ENCODE peak calls at places on chromosomes 13 and 19, in nine cellular contexts. F is CD4-positive, alpha-beta T cell; A is pancreas; R is upper lobe of right lung; X is IMR-90; O is breast epithelium; D is GM23248; Z is right cardiac atrium; T is astrocyte. M is an unnamed sample. For H3K9me3, the result is how much of the 10 kb centered on the place peaks cover.

GRCh38 chr19:32164384-32164992 is 180.9 kb upstream of the ZNF507 start:
- DNase-seq in F (no peak), A (no peak), R (no peak), X (no peak), O (no peak), D (no peak), Z (no peak), T (no peak), M (no peak)

GRCh38 chr19:38514812-38515633 is 81.5 kb downstream of the RYR1 start:
- DNase-seq in F (peak), A (peak), R (peak), X (peak), O (no peak), D (peak), Z (peak), T (peak), M (peak)

GRCh38 chr13:114173753-114174152 is 5.3 kb upstream of the CFAP97D2 start:
- DNase-seq in F (no peak), A (no peak), R (no peak), X (peak), O (no peak), D (peak), Z (no peak), T (no peak), M (peak)

GRCh38 chr19:46372901-46373572 is 26.1 kb downstream of the PPP5C start:
- DNase-seq in F (no peak), A (peak), R (peak), X (no peak), O (peak), D (peak), Z (no peak), T (peak), M (no peak)

GRCh38 chr13:29465741-29466293 is 129.7 kb downstream of the SLC7A1 start:
- DNase-seq in F (no peak), A (peak), R (no peak), X (peak), O (no peak), D (peak), Z (peak), T (peak), M (peak)

GRCh38 chr19:39325778-39326680 is 5.4 kb upstream of the LRFN1 start:
- DNase-seq in F (no peak), A (no peak), R (no peak), X (peak), O (no peak), D (peak), Z (no peak), T (no peak), M (no peak)

GRCh38 chr13:73075546-73075945 is 16.7 kb downstream of the KLF5 start:
- DNase-seq in F (no peak), A (no peak), R (no peak), X (no peak), O (no peak), D (no peak), Z (no peak), T (no peak), M (no peak)

GRCh38 chr13:113216165-113217056 is 7.0 kb downstream of the CUL4A start:
- DNase-seq in F (no peak), A (no peak), R (peak), X (peak), O (no peak), D (peak), Z (peak), T (peak), M (no peak)

GRCh38 chr13:105773241-105773640 is 762.2 kb downstream of the EFNB2 start:
- DNase-seq in F (no peak), A (no peak), R (no peak), X (no peak), O (no peak), D (no peak), Z (no peak), T (no peak), M (no peak)

GRCh38 chr19:39303373-39304184 is 7.4 kb downstream of the IFNL1 start:
- DNase-seq in F (no peak), A (no peak), R (no peak), X (no peak), O (no peak), D (no peak), Z (no peak), T (no peak), M (no peak)

GRCh38 chr19:4712771-4713170 is 10.9 kb downstream of the DPP9 start:
- DNase-seq in F (no peak), A (no peak), R (no peak), X (no peak), O (no peak), D (no peak), Z (peak), T (no peak), M (no peak)
- H3K27ac ChIP-seq in F (no peak), A (no peak), R (peak), X (peak), O (peak), D (peak), Z (peak), T (peak), M (no peak)

GRCh38 chr19:51293571-51294210 is 17.8 kb upstream of the IGLON5 start:
- DNase-seq in F (no peak), A (no peak), R (no peak), X (no peak), O (no peak), D (no peak), Z (no peak), T (no peak), M (no peak)

GRCh38 chr19:51294211-51294976 is 17.1 kb upstream of the IGLON5 start:
- DNase-seq in F (no peak), A (no peak), R (no peak), X (no peak), O (no peak), D (no peak), Z (no peak), T (no peak), M (no peak)

GRCh38 chr19:51292971-51293370 is 18.5 kb upstream of the IGLON5 start:
- DNase-seq in F (no peak), A (no peak), R (no peak), X (no peak), O (no peak), D (no peak), Z (no peak), T (no peak), M (no peak)

GRCh38 chr19:51294977-51295375 is 16.5 kb upstream of the IGLON5 start:
- DNase-seq in F (no peak), A (no peak), R (no peak), X (no peak), O (no peak), D (no peak), Z (no peak), T (no peak), M (no peak)

DNA sequence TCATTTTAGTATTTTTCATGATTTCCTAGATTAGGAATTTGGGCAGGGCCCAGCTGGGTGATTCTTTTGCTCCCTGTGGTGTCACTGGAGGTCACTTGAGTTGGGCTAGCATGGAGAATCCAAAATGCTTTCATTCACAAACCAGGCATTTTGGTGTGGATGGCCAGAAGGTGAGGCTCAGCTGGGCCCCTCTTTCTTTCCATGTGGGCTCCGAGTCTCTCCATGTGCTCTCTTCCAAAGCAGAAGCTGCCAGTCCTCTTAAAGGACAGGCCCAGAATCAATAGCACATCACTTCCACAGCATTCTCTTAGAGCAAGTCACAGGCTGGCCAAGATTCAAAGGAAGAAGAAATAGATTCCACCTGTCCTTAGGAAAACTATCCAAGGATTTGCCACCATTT is 21.8 kb upstream of the IGLON5 start:
- DNase-seq in F (no peak), A (no peak), R (no peak), X (no peak), O (no peak), D (no peak), Z (no peak), T (no peak), M (no peak)
- H3K9me3 ChIP-seq in F (under half), A (under half), R (under half), X (under half), O (under half), D (under half), Z (under half), T (under half), M (under half)

GRCh38 chr13:26024558-26024957 is 27.3 kb downstream of the SHISA2 start:
- DNase-seq in F (no peak), A (no peak), R (no peak), X (no peak), O (no peak), D (no peak), Z (no peak), T (peak), M (no peak)

GRCh38 chr13:26025196-26025595 is 26.6 kb downstream of the SHISA2 start:
- DNase-seq in F (no peak), A (no peak), R (no peak), X (no peak), O (no peak), D (no peak), Z (no peak), T (no peak), M (no peak)

GRCh38 chr13:26026211-26026610 is 25.6 kb downstream of the SHISA2 start:
- DNase-seq in F (no peak), A (no peak), R (no peak), X (no peak), O (no peak), D (no peak), Z (no peak), T (no peak), M (no peak)

GRCh38 chr13:26022538-26023292 is 29.1 kb downstream of the SHISA2 start:
- DNase-seq in F (no peak), A (peak), R (peak), X (peak), O (peak), D (peak), Z (peak), T (peak), M (no peak)

DNA sequence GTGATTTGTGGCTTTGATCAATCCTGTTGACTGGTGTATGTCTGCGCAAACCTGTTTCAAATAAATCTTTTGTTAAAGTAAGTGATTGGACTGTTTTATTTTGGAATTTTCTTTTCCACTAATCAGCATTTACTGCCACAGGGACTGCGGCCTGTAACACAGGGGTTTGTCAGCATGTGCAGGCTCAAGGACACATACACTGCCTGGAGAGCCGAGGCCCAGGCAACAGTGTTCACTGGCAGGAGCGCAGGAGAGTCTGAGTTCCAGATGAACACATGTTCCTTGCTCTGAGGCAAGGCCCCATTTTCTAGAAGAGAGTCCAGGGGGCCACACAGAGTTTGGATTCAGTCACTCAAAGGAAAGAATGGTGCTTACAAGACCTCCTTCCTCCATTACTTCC is 26.0 kb downstream of the SHISA2 start:
- DNase-seq in F (no peak), A (no peak), R (no peak), X (no peak), O (no peak), D (no peak), Z (no peak), T (no peak), M (no peak)
- H3K27ac ChIP-seq in F (no peak), A (no peak), R (no peak), X (no peak), O (no peak), D (no peak), Z (no peak), T (no peak), M (no peak)

DNA sequence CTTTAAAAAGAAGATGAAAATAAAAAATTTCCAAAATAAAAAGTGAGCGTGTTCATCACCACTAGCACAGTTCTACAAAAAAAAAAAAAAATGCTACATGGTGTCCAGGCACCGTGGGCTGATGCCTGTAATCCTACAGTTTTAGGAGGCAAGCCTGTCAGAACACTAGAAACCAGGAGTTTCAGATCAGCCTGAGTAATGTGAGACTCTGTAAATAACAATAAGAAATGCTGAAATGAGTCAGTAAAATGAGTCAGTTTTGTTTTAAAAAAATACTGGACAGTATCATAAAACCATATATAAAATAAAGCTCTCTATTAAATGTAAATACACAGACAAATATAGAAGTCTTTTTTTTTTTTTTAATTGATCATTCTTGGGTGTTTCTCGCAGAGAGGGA is 30.0 kb downstream of the ZNF91 start:
- DNase-seq in F (no peak), A (no peak), R (no peak), X (no peak), O (no peak), D (no peak), Z (no peak), T (no peak), M (no peak)
- H3K9me3 ChIP-seq in F (half or more), A (under half), R (half or more), X (half or more), O (half or more), D (under half), Z (under half), T (under half), M (under half)

GRCh38 chr19:6269101-6269886 is 10.5 kb downstream of the MLLT1 start:
- DNase-seq in F (no peak), A (no peak), R (no peak), X (no peak), O (no peak), D (no peak), Z (no peak), T (no peak), M (no peak)
- H3K27ac ChIP-seq in F (no peak), A (no peak), R (peak), X (no peak), O (no peak), D (no peak), Z (no peak), T (no peak), M (no peak)

DNA sequence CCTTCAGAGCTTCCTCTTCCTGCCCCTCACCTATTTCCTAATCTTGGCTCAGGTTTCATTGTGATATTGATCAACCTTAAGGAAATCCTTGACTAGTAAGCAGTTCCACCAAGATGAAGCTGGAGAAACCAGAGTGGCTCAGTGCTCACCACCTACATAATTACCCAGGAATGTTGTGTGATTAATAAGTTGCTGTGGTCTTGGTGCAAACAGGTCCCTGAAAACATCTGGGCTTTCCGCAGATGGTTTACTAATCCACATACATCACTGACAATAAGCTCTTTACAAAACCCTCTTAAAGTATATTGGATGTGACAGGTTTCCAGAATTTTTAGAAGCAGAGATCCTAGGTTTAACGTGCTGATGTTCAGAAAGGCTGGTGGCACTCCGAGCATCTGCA is 8.6 kb upstream of the SERP2 start:
- DNase-seq in F (no peak), A (no peak), R (no peak), X (peak), O (no peak), D (peak), Z (no peak), T (peak), M (peak)
- H3K9me3 ChIP-seq in F (under half), A (under half), R (under half), X (under half), O (under half), D (under half), Z (under half), T (under half), M (under half)

GRCh38 chr13:33205804-33206221 is 79.7 kb downstream of the STARD13 start:
- DNase-seq in F (no peak), A (no peak), R (no peak), X (peak), O (no peak), D (no peak), Z (no peak), T (no peak), M (no peak)

GRCh38 chr13:33199282-33199850 is 86.2 kb downstream of the STARD13 start:
- DNase-seq in F (no peak), A (no peak), R (no peak), X (no peak), O (no peak), D (no peak), Z (no peak), T (no peak), M (no peak)

GRCh38 chr13:33204130-33204927 is 81.2 kb downstream of the STARD13 start:
- DNase-seq in F (no peak), A (peak), R (no peak), X (peak), O (no peak), D (peak), Z (peak), T (peak), M (no peak)

GRCh38 chr13:33205224-33205623 is 80.3 kb downstream of the STARD13 start:
- DNase-seq in F (no peak), A (no peak), R (no peak), X (no peak), O (no peak), D (no peak), Z (no peak), T (no peak), M (no peak)

DNA sequence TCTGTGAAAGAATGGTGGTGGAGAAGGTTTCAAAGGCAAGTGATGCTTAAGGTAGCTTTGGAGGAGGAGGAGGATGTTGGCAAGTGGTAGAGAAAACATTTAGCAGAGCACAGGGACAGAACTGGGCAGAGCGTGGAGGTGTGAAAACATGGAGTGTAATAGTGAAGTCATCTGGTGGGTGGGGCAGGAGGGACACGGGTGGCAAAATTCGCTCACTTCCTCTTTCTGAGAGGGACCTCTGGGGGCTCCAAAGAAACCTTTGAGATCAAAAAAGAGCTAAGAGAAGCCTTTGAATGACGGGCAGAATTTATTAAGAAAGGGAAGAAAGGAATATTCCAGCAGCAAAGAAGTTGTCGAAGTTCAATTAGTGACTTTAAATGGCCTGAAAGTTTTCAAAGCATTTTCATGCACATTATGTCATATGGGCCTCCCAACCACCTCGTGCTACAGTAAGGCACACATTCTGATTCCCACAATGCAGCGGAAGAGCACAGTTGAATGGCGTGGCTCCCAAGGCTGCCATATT is 82.8 kb downstream of the STARD13 start:
- DNase-seq in F (no peak), A (no peak), R (no peak), X (no peak), O (no peak), D (no peak), Z (no peak), T (no peak), M (no peak)
- H3K27ac ChIP-seq in F (no peak), A (no peak), R (no peak), X (no peak), O (no peak), D (no peak), Z (no peak), T (peak), M (no peak)

GRCh38 chr19:21878646-21879045 is 42.7 kb upstream of the ZNF43 start:
- DNase-seq in F (no peak), A (no peak), R (no peak), X (no peak), O (no peak), D (no peak), Z (no peak), T (no peak), M (no peak)
- H3K9me3 ChIP-seq in F (under half), A (under half), R (under half), X (under half), O (under half), D (under half), Z (under half), T (under half), M (under half)

DNA sequence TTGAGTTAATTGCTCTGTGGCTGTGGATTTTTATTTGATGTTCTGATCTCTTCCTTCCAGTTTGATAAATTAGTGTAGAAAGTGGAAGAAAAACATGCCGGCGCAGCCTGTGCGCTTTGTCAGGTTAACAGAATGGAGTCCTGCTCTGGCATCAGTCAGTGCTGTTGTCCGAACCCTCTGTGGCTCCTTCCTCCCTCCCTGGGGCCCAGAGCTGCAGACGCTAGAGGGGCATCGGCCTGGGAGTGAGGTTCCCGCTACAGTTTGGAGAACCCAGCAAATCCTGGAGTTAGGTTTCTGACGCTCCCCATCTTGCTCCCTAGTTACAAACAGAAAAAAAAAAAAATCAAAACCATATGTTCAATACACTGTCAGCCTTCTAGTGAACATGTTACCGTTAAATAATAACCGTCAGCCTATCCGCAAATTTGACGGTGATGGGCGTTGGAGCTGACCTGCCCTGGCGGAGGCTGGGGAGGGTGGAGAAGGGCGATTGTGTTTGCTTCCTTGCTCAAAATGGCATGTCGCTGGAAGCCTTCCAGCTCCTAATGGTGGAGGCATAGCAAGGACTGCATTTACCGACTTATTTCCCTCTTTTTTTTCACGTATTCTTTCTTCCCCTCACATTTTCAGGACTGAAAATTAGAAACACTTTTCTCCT is 13.5 kb downstream of the MBNL2 start:
- DNase-seq in F (no peak), A (no peak), R (no peak), X (no peak), O (no peak), D (no peak), Z (peak), T (no peak), M (no peak)
- H3K27ac ChIP-seq in F (no peak), A (no peak), R (peak), X (no peak), O (peak), D (no peak), Z (peak), T (no peak), M (no peak)

GRCh38 chr19:52102782-52103181 is 7.2 kb upstream of the ZNF841 start:
- DNase-seq in F (no peak), A (no peak), R (no peak), X (no peak), O (no peak), D (no peak), Z (no peak), T (no peak), M (no peak)

GRCh38 chr19:52099497-52100138 is 4.1 kb upstream of the ZNF841 start:
- DNase-seq in F (no peak), A (no peak), R (no peak), X (no peak), O (no peak), D (no peak), Z (no peak), T (no peak), M (no peak)

DNA sequence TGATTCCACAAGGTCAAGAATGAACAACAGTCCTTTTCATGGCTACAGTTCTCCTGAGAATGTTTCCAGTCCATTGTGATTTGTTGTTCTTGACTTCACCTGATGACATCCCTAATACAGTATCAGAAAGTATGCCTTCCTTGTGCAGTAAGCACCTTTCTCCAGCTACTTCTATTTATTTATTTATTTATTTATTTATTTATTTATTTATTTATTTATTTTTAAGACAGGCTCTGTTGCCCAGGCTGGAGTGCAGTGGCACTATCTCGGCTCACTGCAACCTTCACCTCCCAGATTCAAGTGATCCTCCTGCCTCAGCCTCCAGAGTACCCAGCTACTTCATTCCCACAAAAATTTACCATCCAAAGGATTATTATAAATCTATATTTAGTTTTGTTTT is 6.6 kb upstream of the ZNF841 start:
- DNase-seq in F (no peak), A (no peak), R (no peak), X (no peak), O (no peak), D (no peak), Z (no peak), T (no peak), M (no peak)
- H3K9me3 ChIP-seq in F (under half), A (under half), R (under half), X (under half), O (half or more), D (under half), Z (under half), T (under half), M (under half)